ENCODE peak calls at places on chromosomes 11 and 22, in seven cellular contexts. One of them, this sample, is unnamed.

GRCh38 chr22:50572965-50573364 is 5.3 kb downstream of the CPT1B start:
- DNase-seq in cardiac fibroblast: no peak
- DNase-seq in psoas muscle: no peak
- DNase-seq in AG10803: no peak
- DNase-seq in thoracic aorta: no peak
- DNase-seq in foreskin fibroblast: no peak
- DNase-seq in testis: no peak
- DNase-seq in this sample: no peak

GRCh38 chr22:43005106-43005505 is 9.8 kb downstream of the PACSIN2 start:
- DNase-seq in cardiac fibroblast: no peak
- DNase-seq in psoas muscle: no peak
- DNase-seq in AG10803: no peak
- DNase-seq in thoracic aorta: no peak
- DNase-seq in foreskin fibroblast: peak
- DNase-seq in testis: no peak
- DNase-seq in this sample: no peak

GRCh38 chr11:65611028-65611757 is 2.8 kb downstream of the MAP3K11 start:
- DNase-seq in cardiac fibroblast: peak
- DNase-seq in psoas muscle: no peak
- DNase-seq in AG10803: no peak
- DNase-seq in thoracic aorta: no peak
- DNase-seq in foreskin fibroblast: no peak
- DNase-seq in testis: no peak
- DNase-seq in this sample: peak

GRCh38 chr11:107991868-107992414 is 16.8 kb upstream of the CUL5 start:
- DNase-seq in cardiac fibroblast: no peak
- DNase-seq in psoas muscle: no peak
- DNase-seq in AG10803: no peak
- DNase-seq in thoracic aorta: no peak
- DNase-seq in foreskin fibroblast: no peak
- DNase-seq in testis: no peak
- DNase-seq in this sample: no peak

GRCh38 chr11:116579857-116580727 is 192.7 kb downstream of the BUD13 start:
- DNase-seq in cardiac fibroblast: no peak
- DNase-seq in psoas muscle: no peak
- DNase-seq in AG10803: no peak
- DNase-seq in thoracic aorta: no peak
- DNase-seq in foreskin fibroblast: no peak
- DNase-seq in testis: no peak
- DNase-seq in this sample: no peak

GRCh38 chr22:49693416-49693815 is 134.3 kb downstream of the BRD1 start:
- DNase-seq in cardiac fibroblast: no peak
- DNase-seq in psoas muscle: no peak
- DNase-seq in AG10803: no peak
- DNase-seq in thoracic aorta: no peak
- DNase-seq in foreskin fibroblast: no peak
- DNase-seq in testis: no peak
- DNase-seq in this sample: no peak

GRCh38 chr11:85627332-85627997 is at the start of gene DLG2:
- DNase-seq in cardiac fibroblast: peak
- DNase-seq in psoas muscle: no peak
- DNase-seq in AG10803: peak
- DNase-seq in thoracic aorta: no peak
- DNase-seq in foreskin fibroblast: peak
- DNase-seq in testis: peak
- DNase-seq in this sample: peak

GRCh38 chr11:61572913-61573312 is 8.0 kb downstream of the SYT7 start:
- DNase-seq in cardiac fibroblast: no peak
- DNase-seq in psoas muscle: no peak
- DNase-seq in AG10803: no peak
- DNase-seq in thoracic aorta: no peak
- DNase-seq in foreskin fibroblast: no peak
- DNase-seq in testis: no peak
- DNase-seq in this sample: no peak

GRCh38 chr11:45354976-45355705 is 69.0 kb upstream of the SYT13 start:
- DNase-seq in cardiac fibroblast: peak
- DNase-seq in psoas muscle: peak
- DNase-seq in AG10803: peak
- DNase-seq in thoracic aorta: peak
- DNase-seq in foreskin fibroblast: peak
- DNase-seq in testis: peak
- DNase-seq in this sample: peak

GRCh38 chr22:43994006-43994405 is 30.1 kb upstream of the PARVB start:
- DNase-seq in cardiac fibroblast: no peak
- DNase-seq in psoas muscle: no peak
- DNase-seq in AG10803: no peak
- DNase-seq in thoracic aorta: no peak
- DNase-seq in foreskin fibroblast: no peak
- DNase-seq in testis: no peak
- DNase-seq in this sample: no peak

GRCh38 chr22:35892192-35892591 is 136.4 kb downstream of the RBFOX2 start:
- DNase-seq in cardiac fibroblast: peak
- DNase-seq in psoas muscle: no peak
- DNase-seq in AG10803: peak
- DNase-seq in thoracic aorta: no peak
- DNase-seq in foreskin fibroblast: peak
- DNase-seq in testis: no peak
- DNase-seq in this sample: no peak

GRCh38 chr11:94832604-94833238 is 64.6 kb downstream of the AMOTL1 start:
- DNase-seq in cardiac fibroblast: no peak
- DNase-seq in psoas muscle: no peak
- DNase-seq in AG10803: no peak
- DNase-seq in thoracic aorta: no peak
- DNase-seq in foreskin fibroblast: no peak
- DNase-seq in testis: no peak
- DNase-seq in this sample: no peak

GRCh38 chr11:85685820-85686459 is at the start of gene CCDC89:
- DNase-seq in cardiac fibroblast: peak
- DNase-seq in psoas muscle: peak
- DNase-seq in AG10803: peak
- DNase-seq in thoracic aorta: peak
- DNase-seq in foreskin fibroblast: peak
- DNase-seq in testis: peak
- DNase-seq in this sample: peak

GRCh38 chr11:13664351-13664750 is 4.1 kb upstream of the FAR1 start:
- DNase-seq in cardiac fibroblast: no peak
- DNase-seq in psoas muscle: no peak
- DNase-seq in AG10803: no peak
- DNase-seq in thoracic aorta: no peak
- DNase-seq in foreskin fibroblast: no peak
- DNase-seq in testis: no peak
- DNase-seq in this sample: no peak

GRCh38 chr11:65354265-65355012 is at the start of gene TIGD3:
- DNase-seq in cardiac fibroblast: peak
- DNase-seq in psoas muscle: peak
- DNase-seq in AG10803: peak
- DNase-seq in thoracic aorta: peak
- DNase-seq in foreskin fibroblast: peak
- DNase-seq in testis: peak
- DNase-seq in this sample: peak

GRCh38 chr11:92269021-92269420 is 44.4 kb downstream of the FAT3 start:
- DNase-seq in cardiac fibroblast: peak
- DNase-seq in psoas muscle: no peak
- DNase-seq in AG10803: peak
- DNase-seq in thoracic aorta: no peak
- DNase-seq in foreskin fibroblast: peak
- DNase-seq in testis: no peak
- DNase-seq in this sample: no peak

GRCh38 chr22:16819249-16819648 is 6.0 kb downstream of the XKR3 start:
- DNase-seq in cardiac fibroblast: no peak
- DNase-seq in psoas muscle: no peak
- DNase-seq in AG10803: peak
- DNase-seq in thoracic aorta: no peak
- DNase-seq in foreskin fibroblast: no peak
- DNase-seq in testis: no peak
- DNase-seq in this sample: no peak
- H3K4me3 ChIP-seq in cardiac fibroblast: no peak
- H3K4me3 ChIP-seq in psoas muscle: no peak
- H3K4me3 ChIP-seq in AG10803: no peak
- H3K4me3 ChIP-seq in thoracic aorta: no peak
- H3K4me3 ChIP-seq in foreskin fibroblast: no peak
- H3K4me3 ChIP-seq in testis: no peak
- H3K4me3 ChIP-seq in this sample: no peak

DNA sequence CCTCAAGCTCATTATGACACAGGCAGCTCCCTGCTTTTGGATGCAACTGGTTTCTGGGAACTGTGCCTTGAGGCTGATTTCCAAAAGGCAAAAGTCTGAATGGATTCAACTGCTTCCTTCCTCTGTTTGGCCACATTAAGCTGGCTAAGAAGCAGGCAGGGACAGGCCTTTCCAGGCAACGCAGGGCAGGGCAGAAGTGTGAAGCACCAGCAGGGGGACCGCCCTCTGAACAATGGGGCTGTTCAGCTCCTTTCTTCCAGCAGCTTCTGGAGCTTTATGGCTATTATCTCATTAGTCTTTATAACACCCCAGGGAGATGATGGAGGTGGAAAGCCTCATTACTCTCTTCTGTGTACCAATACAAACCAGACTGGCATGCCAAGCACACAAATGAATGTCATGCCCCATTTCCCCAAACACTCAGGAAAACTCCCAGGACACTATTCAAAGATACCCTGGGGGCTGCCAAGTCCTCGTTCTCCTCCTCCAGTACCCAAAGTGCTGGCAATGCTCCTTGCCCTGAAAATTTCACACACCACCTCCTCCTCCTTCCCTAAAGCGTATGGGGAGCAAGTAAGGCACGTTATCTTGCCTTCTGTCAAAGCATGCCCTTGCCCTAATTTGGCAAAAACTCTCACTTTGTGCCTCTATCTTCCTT is 21.3 kb downstream of the MORC2 start:
- DNase-seq in cardiac fibroblast: peak
- DNase-seq in psoas muscle: no peak
- DNase-seq in AG10803: peak
- DNase-seq in thoracic aorta: peak
- DNase-seq in foreskin fibroblast: no peak
- DNase-seq in testis: no peak
- DNase-seq in this sample: peak
- TF ChIP-seq CTCF in cardiac fibroblast: peak
- TF ChIP-seq CTCF in psoas muscle: no peak
- TF ChIP-seq CTCF in AG10803: no peak
- TF ChIP-seq CTCF in thoracic aorta: peak
- TF ChIP-seq CTCF in foreskin fibroblast: no peak
- TF ChIP-seq CTCF in testis: no peak
- TF ChIP-seq CTCF in this sample: no peak

GRCh38 chr11:73317373-73317772 is 9.3 kb downstream of the ARHGEF17 start:
- DNase-seq in cardiac fibroblast: peak
- DNase-seq in psoas muscle: no peak
- DNase-seq in AG10803: no peak
- DNase-seq in thoracic aorta: peak
- DNase-seq in foreskin fibroblast: no peak
- DNase-seq in testis: no peak
- DNase-seq in this sample: peak

GRCh38 chr11:73316422-73316821 is 8.3 kb downstream of the ARHGEF17 start:
- DNase-seq in cardiac fibroblast: no peak
- DNase-seq in psoas muscle: no peak
- DNase-seq in AG10803: no peak
- DNase-seq in thoracic aorta: no peak
- DNase-seq in foreskin fibroblast: no peak
- DNase-seq in testis: no peak
- DNase-seq in this sample: no peak

GRCh38 chr11:73318501-73319011 is 10.5 kb downstream of the ARHGEF17 start:
- DNase-seq in cardiac fibroblast: peak
- DNase-seq in psoas muscle: no peak
- DNase-seq in AG10803: no peak
- DNase-seq in thoracic aorta: no peak
- DNase-seq in foreskin fibroblast: no peak
- DNase-seq in testis: no peak
- DNase-seq in this sample: no peak

GRCh38 chr11:73315288-73316020 is 7.4 kb downstream of the ARHGEF17 start:
- DNase-seq in cardiac fibroblast: no peak
- DNase-seq in psoas muscle: no peak
- DNase-seq in AG10803: no peak
- DNase-seq in thoracic aorta: no peak
- DNase-seq in foreskin fibroblast: no peak
- DNase-seq in testis: no peak
- DNase-seq in this sample: no peak

DNA sequence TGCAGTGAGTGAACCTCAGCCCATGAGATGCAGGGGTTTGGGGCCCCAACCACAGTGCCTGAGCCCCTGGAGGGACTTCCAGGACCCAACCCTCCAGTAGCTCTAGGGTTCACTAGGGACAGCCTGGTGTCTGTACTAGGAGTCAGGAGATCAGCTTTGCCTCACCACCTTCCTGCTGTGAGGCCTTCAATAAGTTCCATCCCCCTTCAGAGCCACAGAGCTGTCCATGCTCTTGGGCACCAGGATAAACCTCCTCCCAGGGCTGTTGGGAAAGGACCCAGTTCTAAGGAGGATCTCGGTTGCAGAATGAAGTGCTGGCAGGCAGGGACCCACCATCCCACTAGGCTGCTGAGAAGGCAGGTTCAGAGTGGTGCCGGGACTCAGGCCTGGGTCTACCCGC is 9.7 kb downstream of the ARHGEF17 start:
- DNase-seq in cardiac fibroblast: no peak
- DNase-seq in psoas muscle: no peak
- DNase-seq in AG10803: no peak
- DNase-seq in thoracic aorta: no peak
- DNase-seq in foreskin fibroblast: no peak
- DNase-seq in testis: no peak
- DNase-seq in this sample: no peak
- H3K4me3 ChIP-seq in cardiac fibroblast: no peak
- H3K4me3 ChIP-seq in psoas muscle: no peak
- H3K4me3 ChIP-seq in AG10803: no peak
- H3K4me3 ChIP-seq in thoracic aorta: peak
- H3K4me3 ChIP-seq in foreskin fibroblast: no peak
- H3K4me3 ChIP-seq in testis: no peak
- H3K4me3 ChIP-seq in this sample: no peak

GRCh38 chr11:72446929-72447753 is 12.8 kb upstream of the CLPB start:
- DNase-seq in cardiac fibroblast: peak
- DNase-seq in psoas muscle: no peak
- DNase-seq in AG10803: peak
- DNase-seq in thoracic aorta: no peak
- DNase-seq in foreskin fibroblast: peak
- DNase-seq in testis: no peak
- DNase-seq in this sample: no peak
- TF ChIP-seq CTCF in cardiac fibroblast: peak
- TF ChIP-seq CTCF in psoas muscle: peak
- TF ChIP-seq CTCF in AG10803: peak
- TF ChIP-seq CTCF in thoracic aorta: peak
- TF ChIP-seq CTCF in foreskin fibroblast: peak
- TF ChIP-seq CTCF in testis: peak
- TF ChIP-seq CTCF in this sample: peak

DNA sequence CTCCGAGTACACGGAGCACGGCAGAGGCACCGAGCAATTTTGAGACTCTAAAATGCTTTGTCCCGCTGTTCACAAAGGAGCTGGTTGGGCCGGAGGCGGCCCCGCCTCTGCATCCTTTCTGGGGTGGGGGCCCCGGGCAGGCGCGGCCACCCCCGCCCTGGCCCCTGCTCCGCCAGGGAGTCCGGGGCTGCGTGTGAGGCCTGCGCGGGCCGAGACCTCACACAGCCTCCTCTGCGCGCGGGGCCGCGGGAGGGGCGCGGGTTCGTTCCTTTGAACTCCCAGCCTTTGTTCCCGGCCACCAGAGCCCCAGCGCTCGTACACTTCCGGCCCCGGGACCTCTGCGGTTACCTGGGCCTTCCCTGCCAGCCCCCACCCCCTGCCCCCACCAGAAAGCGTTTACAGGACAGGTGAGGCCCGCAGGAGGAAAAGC is 1.6 kb downstream of the FGF19 start:
- DNase-seq in cardiac fibroblast: no peak
- DNase-seq in psoas muscle: no peak
- DNase-seq in AG10803: no peak
- DNase-seq in thoracic aorta: no peak
- DNase-seq in foreskin fibroblast: no peak
- DNase-seq in testis: no peak
- DNase-seq in this sample: no peak
- H3K4me3 ChIP-seq in cardiac fibroblast: no peak
- H3K4me3 ChIP-seq in psoas muscle: no peak
- H3K4me3 ChIP-seq in AG10803: no peak
- H3K4me3 ChIP-seq in thoracic aorta: no peak
- H3K4me3 ChIP-seq in foreskin fibroblast: no peak
- H3K4me3 ChIP-seq in testis: peak
- H3K4me3 ChIP-seq in this sample: no peak

This sample was measured in heart right ventricle.